ENCODE peak calls at places on chromosomes 2 and 18, in four cellular contexts. P, R, J and O are unnamed samples.

GRCh38 chr2:88038263-88039105 is 17.1 kb downstream of the KRCC1 start:
- DNase-seq in P (no peak), R (no peak), J (no peak), O (peak; percentile 59)

GRCh38 chr2:151783133-151783520 is 45.1 kb downstream of the ARL5A start:
- DNase-seq in P (no peak), R (no peak), J (no peak), O (no peak)

GRCh38 chr2:46381263-46381849 is 84.1 kb downstream of the EPAS1 start:
- DNase-seq in P (no peak), R (no peak), J (no peak), O (no peak)

GRCh38 chr2:196130039-196130825 is 41.1 kb downstream of the STK17B start:
- DNase-seq in P (no peak), R (no peak), J (no peak), O (no peak)

GRCh38 chr18:76205906-76206305 is 289.1 kb downstream of the ZNF516 start:
- DNase-seq in P (no peak), R (no peak), J (no peak), O (no peak)

GRCh38 chr18:8800041-8800441 is 94.7 kb downstream of the MTCL1 start:
- DNase-seq in P (no peak), R (no peak), J (no peak), O (no peak)

GRCh38 chr2:2836343-2837070 is 505.4 kb upstream of the MYT1L start:
- DNase-seq in P (no peak), R (no peak), J (no peak), O (no peak)

GRCh38 chr18:27366151-27366550 is 181.0 kb upstream of the CHST9 start:
- DNase-seq in P (no peak), R (no peak), J (no peak), O (no peak)

GRCh38 chr2:88355486-88355885 is 97.0 kb downstream of the FOXI3 start:
- DNase-seq in P (no peak), R (peak; percentile 75), J (no peak), O (no peak)

GRCh38 chr18:8375269-8375668 is 234.0 kb upstream of the RAB12 start:
- DNase-seq in P (no peak), R (no peak), J (no peak), O (peak; percentile 48)

GRCh38 chr2:133414486-133415209 is 153.6 kb downstream of the NCKAP5 start:
- DNase-seq in P (no peak), R (no peak), J (no peak), O (no peak)

GRCh38 chr2:225894240-225894980 is 494.9 kb downstream of the NYAP2 start:
- DNase-seq in P (no peak), R (no peak), J (peak; percentile 13), O (no peak)

GRCh38 chr2:128594273-128594910 is 275.7 kb upstream of the HS6ST1 start:
- DNase-seq in P (no peak), R (no peak), J (no peak), O (no peak)

GRCh38 chr2:231877533-231878456 is 48.4 kb downstream of the NPPC start:
- DNase-seq in P (no peak), R (peak; percentile 32), J (no peak), O (peak; percentile 81)

GRCh38 chr2:135633582-135633981 is 102.3 kb downstream of the R3HDM1 start:
- DNase-seq in P (no peak), R (no peak), J (no peak), O (no peak)

GRCh38 chr2:43144265-43144664 is 82.1 kb downstream of the ZFP36L2 start:
- DNase-seq in P (peak; percentile 76), R (no peak), J (no peak), O (no peak)

GRCh38 chr2:178449700-178450573 is 1.0 kb downstream of the PRKRA start:
- DNase-seq in P (no peak), R (peak; percentile 21), J (no peak), O (no peak)

GRCh38 chr2:152443771-152444170 is 108.8 kb downstream of the FMNL2 start:
- DNase-seq in P (no peak), R (no peak), J (no peak), O (no peak)

GRCh38 chr18:78549971-78550370 is 429.6 kb upstream of the SALL3 start:
- DNase-seq in P (no peak), R (no peak), J (no peak), O (no peak)

GRCh38 chr2:4745596-4745995 is 946.6 kb upstream of the SOX11 start:
- DNase-seq in P (no peak), R (no peak), J (no peak), O (no peak)

GRCh38 chr2:174340400-174341300 is 5.9 kb downstream of the SP9 start:
- DNase-seq in P (no peak), R (peak; percentile 85), J (no peak), O (no peak)

GRCh38 chr2:18842836-18843235 is 253.5 kb upstream of the NT5C1B start:
- DNase-seq in P (no peak), R (no peak), J (no peak), O (no peak)

GRCh38 chr18:23816740-23817139 is 127.5 kb downstream of the LAMA3 start:
- DNase-seq in P (no peak), R (no peak), J (no peak), O (no peak)

GRCh38 chr18:62914868-62915267 is 199.5 kb downstream of the PHLPP1 start:
- DNase-seq in P (no peak), R (no peak), J (no peak), O (no peak)
- H3K27ac ChIP-seq in P (no peak overlapping the region), R (no peak overlapping the region), J (no peak overlapping the region), O (no peak overlapping the region)

GRCh38 chr18:34659579-34660517 is 50.2 kb upstream of the DTNA start:
- DNase-seq in P (peak; percentile 66), R (peak; percentile 75), J (peak; percentile 56), O (peak; percentile 57)
- H3K27ac ChIP-seq in P (no peak overlapping the region), R (no peak overlapping the region), J (no peak overlapping the region), O (no peak overlapping the region)

GRCh38 chr2:241895427-241895731 is 25.9 kb downstream of the RTP5 start:
- DNase-seq in P (no peak), R (no peak), J (no peak), O (no peak)
- H3K27ac ChIP-seq in P (no peak overlapping the region), R (peak overlapping the region; percentile 20), J (no peak overlapping the region), O (no peak overlapping the region)

DNA sequence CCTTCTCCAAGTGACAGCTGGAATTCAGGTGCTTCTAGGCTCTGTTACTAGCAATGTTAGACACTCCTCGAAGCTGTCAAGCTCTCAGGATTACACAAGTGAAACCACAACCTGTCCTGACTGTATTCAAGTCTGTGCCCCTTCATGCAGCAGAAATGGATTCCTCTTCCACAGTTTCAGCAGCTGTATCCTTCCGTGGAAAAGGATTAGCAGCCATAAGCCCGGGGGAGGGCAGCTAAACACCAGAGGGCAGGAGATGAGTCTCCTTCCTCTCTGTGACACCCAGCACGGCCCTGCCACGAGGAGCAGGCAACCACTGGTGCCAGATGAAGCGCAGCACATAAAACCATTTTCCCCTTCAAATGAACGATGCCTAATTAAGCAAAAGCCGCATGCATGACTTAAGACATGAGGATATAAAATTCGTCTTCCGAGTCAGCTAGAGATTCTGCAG is 1.2 kb downstream of the ST3GAL5 start:
- DNase-seq in P (peak; percentile 30), R (peak; percentile 46), J (no peak), O (no peak)
- H3K27ac ChIP-seq in P (no peak overlapping the region), R (no peak overlapping the region), J (no peak overlapping the region), O (no peak overlapping the region)

GRCh38 chr2:10830203-10830602 is 17.6 kb upstream of the PDIA6 start:
- DNase-seq in P (no peak), R (no peak), J (no peak), O (no peak)
- H3K27ac ChIP-seq in P (no peak overlapping the region), R (no peak overlapping the region), J (no peak overlapping the region), O (no peak overlapping the region)

DNA sequence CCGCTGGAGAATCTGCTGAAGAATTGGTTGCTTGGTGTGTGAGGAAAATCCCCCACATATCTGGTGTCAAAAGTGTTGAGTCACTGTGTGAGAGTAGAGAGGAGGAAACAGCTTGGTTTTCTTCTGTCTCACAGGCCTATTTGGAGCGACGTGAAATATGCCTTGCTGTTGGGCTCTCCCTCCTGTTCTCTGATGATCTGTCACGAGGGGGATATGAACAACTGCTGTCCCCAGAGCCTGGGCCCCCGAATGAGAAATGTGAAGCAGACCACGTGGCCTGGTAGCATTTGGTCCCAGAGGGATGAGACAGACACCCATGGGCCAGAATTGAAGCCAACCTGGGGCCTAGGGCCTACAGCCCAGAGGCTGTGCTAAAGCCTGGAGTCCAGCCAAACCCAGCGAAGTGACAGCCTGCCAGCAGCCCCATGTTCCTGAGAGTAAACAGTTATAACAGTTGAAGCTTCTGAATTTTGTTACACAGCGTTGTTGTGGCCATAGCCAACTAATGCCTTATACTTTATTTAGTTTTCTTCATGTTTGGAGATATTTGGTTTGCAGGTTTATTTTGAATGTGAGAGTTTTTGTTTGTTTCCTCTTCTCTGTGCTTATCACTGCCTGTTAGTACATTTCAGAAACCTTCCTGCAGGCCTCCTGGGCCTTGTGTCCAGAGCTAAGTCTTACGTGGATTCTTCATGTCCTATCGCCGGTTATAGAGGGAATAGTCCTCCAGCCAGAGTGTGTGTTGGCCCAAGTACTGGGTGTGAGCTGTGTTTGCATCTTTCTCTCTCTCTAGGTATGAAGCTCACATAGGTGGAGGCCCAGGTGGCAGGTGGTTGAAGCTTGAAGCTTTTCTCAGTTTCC is 18.7 kb upstream of the COLEC12 start:
- DNase-seq in P (no peak), R (no peak), J (no peak), O (no peak)
- H3K27ac ChIP-seq in P (peak overlapping the region; percentile 66), R (no peak overlapping the region), J (no peak overlapping the region), O (no peak overlapping the region)

GRCh38 chr2:60550984-60551240 is 2.5 kb downstream of the BCL11A start:
- DNase-seq in P (no peak), R (no peak), J (no peak), O (no peak)

GRCh38 chr2:60552851-60553495 is 481 bp downstream of the BCL11A start:
- DNase-seq in P (no peak), R (no peak), J (no peak), O (no peak)

GRCh38 chr2:60552096-60552850 is 1.2 kb downstream of the BCL11A start:
- DNase-seq in P (no peak), R (peak; percentile 78), J (no peak), O (no peak)

GRCh38 chr2:60550151-60550983 is 3.1 kb downstream of the BCL11A start:
- DNase-seq in P (peak; percentile 67), R (peak; percentile 75), J (peak; percentile 50), O (peak; percentile 55)

GRCh38 chr2:60551241-60552095 is 2.0 kb downstream of the BCL11A start:
- DNase-seq in P (no peak), R (peak; percentile 57), J (no peak), O (no peak)
- H3K27ac ChIP-seq in P (peak overlapping the region; percentile 96), R (no peak overlapping the region), J (no peak overlapping the region), O (peak overlapping the region; percentile 70)

DNA sequence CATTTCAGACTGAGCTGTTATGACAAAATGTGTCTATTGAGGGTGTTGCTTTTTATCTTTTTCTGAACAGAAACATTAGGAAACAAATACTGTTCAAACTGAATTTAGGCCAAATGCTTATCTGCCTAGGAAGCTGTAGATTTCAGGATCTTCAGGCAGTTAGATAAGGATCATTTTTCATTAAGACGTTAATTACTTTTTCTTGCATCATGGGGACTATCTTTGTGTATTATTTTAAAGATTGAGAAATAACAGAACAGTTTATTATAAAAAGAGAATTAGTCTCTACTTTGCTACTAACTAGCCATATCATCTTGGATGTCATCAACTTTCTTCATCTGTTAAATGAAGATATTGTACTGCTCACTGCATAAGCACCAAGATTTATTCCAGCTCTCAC is 107.5 kb downstream of the TTC27 start:
- DNase-seq in P (no peak), R (no peak), J (no peak), O (no peak)
- H3K27ac ChIP-seq in P (no peak overlapping the region), R (no peak overlapping the region), J (no peak overlapping the region), O (no peak overlapping the region)

DNA sequence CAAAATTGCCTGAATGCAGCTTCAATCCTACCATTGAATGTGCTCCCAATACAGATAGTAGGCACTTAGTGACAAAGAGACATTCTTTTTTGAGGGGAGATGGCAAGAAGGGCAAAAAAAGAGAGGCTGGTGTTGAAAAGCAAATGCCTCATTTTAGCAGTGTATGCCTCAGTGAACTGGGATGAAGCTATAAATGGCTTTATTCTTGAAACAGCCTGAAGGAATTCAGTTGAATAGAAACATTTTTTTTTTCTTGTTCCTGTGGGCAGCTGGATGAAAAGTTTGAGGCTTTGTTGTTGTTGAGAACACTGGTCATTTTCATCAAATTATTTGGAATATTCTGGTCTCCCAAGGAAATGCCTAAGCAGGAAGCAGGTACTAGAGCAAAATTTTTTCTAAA is 228.9 kb downstream of the RNF144A start:
- DNase-seq in P (no peak), R (no peak), J (no peak), O (no peak)
- H3K27ac ChIP-seq in P (no peak overlapping the region), R (no peak overlapping the region), J (no peak overlapping the region), O (no peak overlapping the region)